ENCODE peak calls at places on chromosomes 5 and 9, in four cellular contexts. P is HepG2, Q is HCT116, O is K562. L is an unnamed sample.

GRCh38 chr9:129080608-129081387 is at the start of gene DOLPP1:
- DNase-seq in P (peak; percentile 97), Q (peak; percentile 96), O (peak; percentile 100), L (peak; percentile 97)

GRCh38 chr5:163993126-163993525 is 487.7 kb downstream of the MAT2B start:
- DNase-seq in P (no peak), Q (no peak), O (no peak), L (no peak)

GRCh38 chr5:81942746-81943145 is 29.1 kb upstream of the ATG10 start:
- DNase-seq in P (no peak), Q (no peak), O (no peak), L (no peak)

GRCh38 chr5:675111-675875 is 17.9 kb downstream of the TPPP start:
- DNase-seq in P (no peak), Q (no peak), O (no peak), L (no peak)

GRCh38 chr5:89735108-89735507 is 674.4 kb downstream of the CETN3 start:
- DNase-seq in P (no peak), Q (no peak), O (no peak), L (no peak)

GRCh38 chr9:76216161-76216649 is 178.0 kb downstream of the RFK start:
- DNase-seq in P (no peak), Q (peak; percentile 15), O (no peak), L (no peak)

GRCh38 chr9:136312436-136312835 is 8.5 kb upstream of the CCDC187 start:
- DNase-seq in P (no peak), Q (no peak), O (peak; percentile 78), L (no peak)

GRCh38 chr9:87386490-87386889 is 111.2 kb upstream of the DAPK1 start:
- DNase-seq in P (peak; percentile 33), Q (no peak), O (no peak), L (no peak)

GRCh38 chr9:134807726-134808125 is 72.9 kb upstream of the FCN2 start:
- DNase-seq in P (no peak), Q (no peak), O (no peak), L (no peak)

GRCh38 chr9:4435197-4435596 is 55.1 kb upstream of the SLC1A1 start:
- DNase-seq in P (no peak), Q (no peak), O (no peak), L (no peak)

GRCh38 chr5:137254153-137254552 is 245.0 kb downstream of the SPOCK1 start:
- DNase-seq in P (no peak), Q (no peak), O (no peak), L (no peak)

GRCh38 chr5:133250527-133250926 is 198.7 kb downstream of the HSPA4 start:
- DNase-seq in P (no peak), Q (no peak), O (no peak), L (no peak)

GRCh38 chr5:133252133-133252480 is 200.3 kb downstream of the HSPA4 start:
- DNase-seq in P (no peak), Q (no peak), O (no peak), L (no peak)

GRCh38 chr5:133249593-133249992 is 197.8 kb downstream of the HSPA4 start:
- DNase-seq in P (no peak), Q (no peak), O (peak; percentile 35), L (no peak)

GRCh38 chr5:133253076-133253475 is 201.3 kb downstream of the HSPA4 start:
- DNase-seq in P (no peak), Q (no peak), O (no peak), L (no peak)

DNA sequence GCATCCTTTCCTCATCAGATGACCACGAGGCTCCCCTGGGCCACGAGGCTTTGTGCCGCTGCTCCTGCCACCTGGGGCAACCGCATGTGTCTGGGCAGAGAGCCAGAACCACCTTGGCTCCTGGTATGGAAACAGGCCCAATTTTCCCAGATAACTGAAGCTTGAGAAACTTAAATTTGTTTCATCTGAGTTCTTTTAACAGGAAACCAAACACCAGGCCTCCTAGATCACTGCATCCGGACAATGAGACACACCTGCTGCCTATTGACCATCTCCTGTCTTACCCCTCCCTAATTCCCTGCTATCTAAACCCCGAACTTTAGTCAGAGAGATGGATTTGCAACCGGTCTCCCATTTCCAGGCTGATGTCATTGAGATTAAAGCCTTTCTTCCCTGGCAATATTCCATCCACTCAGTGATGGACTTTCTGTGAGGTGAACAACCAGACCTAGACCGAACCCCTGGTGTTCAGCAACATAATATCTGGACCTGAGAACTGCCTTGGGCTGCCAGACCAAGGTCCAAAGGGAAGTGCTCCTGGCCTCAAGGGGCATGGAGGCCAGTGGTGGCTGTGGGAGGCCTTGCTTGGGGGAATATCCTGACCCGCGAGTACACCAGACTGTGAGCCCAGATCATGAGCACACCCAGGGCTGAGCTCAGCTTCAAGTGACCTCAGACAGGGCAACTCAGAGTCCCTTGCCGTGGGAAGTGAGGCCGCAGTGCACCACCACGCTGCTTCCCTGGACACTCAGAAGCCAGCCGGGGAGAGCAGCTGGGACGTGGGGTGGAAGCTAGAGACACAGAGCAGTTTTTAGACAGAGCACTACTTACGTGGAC is 199.7 kb downstream of the HSPA4 start:
- DNase-seq in P (peak; percentile 37), Q (no peak), O (no peak), L (no peak)
- TF ChIP-seq FOSL1 in P (no peak), Q (no peak), O (no peak), L (no peak)

GRCh38 chr5:13860176-13860575 is 84.3 kb downstream of the DNAH5 start:
- DNase-seq in P (no peak), Q (no peak), O (no peak), L (no peak)
- TF ChIP-seq FOSL1 in P (no peak), Q (no peak), O (no peak), L (no peak)

GRCh38 chr5:152066760-152067159 is 142.1 kb upstream of the GLRA1 start:
- DNase-seq in P (no peak), Q (no peak), O (no peak), L (no peak)

GRCh38 chr5:152072076-152072475 is 147.4 kb upstream of the GLRA1 start:
- DNase-seq in P (no peak), Q (no peak), O (no peak), L (no peak)

DNA sequence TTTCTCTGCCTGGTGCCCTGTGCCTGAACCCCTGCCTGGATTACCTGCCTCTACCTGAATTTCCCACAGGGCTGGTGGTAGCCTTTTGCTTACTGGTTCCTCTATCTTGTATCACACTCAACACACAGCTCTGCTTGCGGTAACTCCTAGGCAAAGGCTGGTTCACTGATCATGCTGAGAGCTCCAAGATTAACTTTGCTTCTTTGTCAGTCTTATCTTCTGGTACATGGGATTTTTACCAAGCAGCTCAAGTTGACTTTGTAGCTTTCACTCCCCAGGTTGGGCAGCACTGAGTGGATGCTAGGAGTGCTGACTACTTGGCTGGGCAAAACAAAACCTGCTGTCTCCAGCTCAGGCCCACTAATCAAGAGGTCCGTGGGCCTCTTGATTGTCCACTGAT is 145.9 kb upstream of the GLRA1 start:
- DNase-seq in P (no peak), Q (no peak), O (no peak), L (no peak)
- TF ChIP-seq FOSL1 in P (no peak), Q (no peak), O (no peak), L (no peak)

DNA sequence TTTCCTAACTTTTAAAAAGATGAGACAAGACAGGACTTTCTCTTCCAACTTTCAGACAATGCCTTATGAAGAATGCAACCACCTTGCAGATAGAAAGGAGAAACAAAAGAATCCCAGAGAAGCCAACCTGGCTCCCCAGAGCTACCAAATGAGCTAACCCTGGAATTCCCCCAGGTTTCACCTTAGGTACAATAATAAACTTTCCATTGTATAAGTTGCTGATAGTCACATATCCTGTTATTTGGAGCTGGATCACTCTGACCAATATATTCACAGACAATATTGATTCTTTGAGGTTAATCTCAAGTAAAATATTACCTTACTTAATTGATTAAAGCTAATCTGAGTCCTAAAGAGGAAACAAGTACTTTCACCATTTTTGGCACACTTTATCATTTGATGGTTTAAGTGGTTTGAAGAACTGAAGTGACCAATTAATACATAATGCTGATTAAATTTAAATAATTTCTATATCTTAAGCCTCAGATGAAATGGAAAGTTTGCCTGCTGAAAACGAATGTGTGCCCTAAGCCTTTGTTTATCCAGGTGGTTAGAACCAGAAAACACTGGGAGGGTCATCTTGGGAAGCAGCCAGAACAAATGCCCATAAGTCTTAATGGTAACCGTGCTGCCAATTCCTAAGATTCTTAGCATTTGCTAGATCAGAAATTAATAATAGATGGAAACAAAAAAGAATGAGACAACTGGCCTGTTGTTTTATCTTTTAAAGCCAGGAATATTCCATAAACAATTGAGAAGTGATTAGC is 159.6 kb upstream of the SLC12A2 start:
- DNase-seq in P (no peak), Q (no peak), O (no peak), L (no peak)
- TF ChIP-seq FOSL1 in P (no peak), Q (no peak), O (no peak), L (no peak)

GRCh38 chr9:89941875-89942274 is 337.1 kb downstream of the GADD45G start:
- DNase-seq in P (no peak), Q (no peak), O (no peak), L (no peak)
- TF ChIP-seq FOSL1 in P (no peak), Q (no peak), O (no peak), L (no peak)

DNA sequence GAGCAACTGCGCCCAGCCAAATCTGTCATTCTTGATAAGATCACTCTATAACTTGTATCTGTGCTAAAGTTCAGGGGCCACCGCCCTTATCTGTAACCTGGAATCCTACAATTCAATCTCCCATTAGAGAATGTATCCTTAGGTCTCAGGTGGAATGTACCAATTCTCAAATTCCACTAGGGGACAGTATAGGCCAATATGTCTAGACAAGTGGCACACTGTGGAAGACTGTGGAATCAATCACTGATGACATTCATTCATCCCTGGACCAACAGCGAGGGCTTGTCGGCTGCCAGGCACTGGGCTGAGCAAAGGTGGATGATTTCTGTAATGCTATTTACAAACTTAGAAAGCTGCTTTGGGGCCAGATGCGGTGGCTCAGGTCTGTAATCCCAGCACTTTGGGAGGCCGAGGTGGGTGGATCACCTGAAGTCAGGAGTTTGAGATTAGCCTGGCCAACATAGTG is 28.7 kb upstream of the MEGF9 start:
- DNase-seq in P (peak; percentile 70), Q (peak; percentile 29), O (peak; percentile 74), L (no peak)
- TF ChIP-seq FOSL1 in P (no peak), Q (no peak), O (no peak), L (no peak)

GRCh38 chr9:77943053-77943452 is 88.6 kb downstream of the GNAQ start:
- DNase-seq in P (no peak), Q (no peak), O (no peak), L (no peak)
- TF ChIP-seq FOSL1 in P (no peak), Q (no peak), O (no peak), L (no peak)